ENCODE peak calls at places on chromosomes 2 and 18, in eight cellular contexts. U, F, X, A, D, M, C and P are unnamed samples.

GRCh38 chr2:163732718-163733117 is 3.1 kb downstream of the FIGN start:
- DNase-seq in U (no peak), F (no peak), X (no peak), A (no peak), D (no peak), M (peak), C (no peak), P (no peak)

GRCh38 chr2:97701851-97702465 is 11.4 kb upstream of the ZAP70 start:
- DNase-seq in U (no peak), F (no peak), X (no peak), A (no peak), D (no peak), M (peak), C (no peak), P (no peak)

GRCh38 chr2:72963423-72964145 is 46.3 kb downstream of the EMX1 start:
- DNase-seq in U (peak), F (no peak), X (no peak), A (no peak), D (no peak), M (no peak), C (no peak), P (no peak)

GRCh38 chr18:26524002-26524401 is 24.4 kb downstream of the KCTD1 start:
- DNase-seq in U (no peak), F (no peak), X (no peak), A (no peak), D (no peak), M (no peak), C (no peak), P (no peak)

GRCh38 chr2:217392930-217393584 is 533.2 kb upstream of the TNP1 start:
- DNase-seq in U (no peak), F (no peak), X (no peak), A (no peak), D (no peak), M (no peak), C (no peak), P (no peak)

GRCh38 chr2:119753041-119753929 is 6.4 kb upstream of the PTPN4 start:
- DNase-seq in U (no peak), F (no peak), X (peak), A (no peak), D (peak), M (peak), C (no peak), P (peak)

GRCh38 chr2:190663839-190664238 is 15.0 kb downstream of the NAB1 start:
- DNase-seq in U (no peak), F (no peak), X (no peak), A (no peak), D (no peak), M (no peak), C (no peak), P (no peak)

GRCh38 chr2:115746151-115746550 is 1303.7 kb downstream of the DPP10 start:
- DNase-seq in U (no peak), F (no peak), X (no peak), A (no peak), D (no peak), M (no peak), C (no peak), P (no peak)

GRCh38 chr18:62445386-62445917 is 77.4 kb upstream of the ZCCHC2 start:
- DNase-seq in U (no peak), F (no peak), X (no peak), A (no peak), D (no peak), M (no peak), C (no peak), P (no peak)

GRCh38 chr2:172420096-172420671 is 7.2 kb upstream of the ITGA6 start:
- DNase-seq in U (no peak), F (no peak), X (no peak), A (no peak), D (no peak), M (no peak), C (no peak), P (no peak)

GRCh38 chr2:189569295-189569925 is 11.2 kb downstream of the SLC40A1 start:
- DNase-seq in U (no peak), F (no peak), X (peak), A (no peak), D (peak), M (peak), C (no peak), P (peak)

GRCh38 chr18:58991127-58991798 is 126.6 kb downstream of the ZNF532 start:
- DNase-seq in U (no peak), F (no peak), X (no peak), A (no peak), D (peak), M (peak), C (no peak), P (no peak)

GRCh38 chr2:38540580-38541290 is 62.0 kb downstream of the HNRNPLL start:
- DNase-seq in U (no peak), F (no peak), X (peak), A (no peak), D (no peak), M (no peak), C (peak), P (no peak)

GRCh38 chr18:56702946-56703345 is 51.8 kb downstream of the WDR7 start:
- DNase-seq in U (no peak), F (no peak), X (peak), A (no peak), D (peak), M (peak), C (no peak), P (peak)

GRCh38 chr2:30300456-30301221 is 69.3 kb downstream of the LBH start:
- DNase-seq in U (no peak), F (no peak), X (peak), A (no peak), D (peak), M (peak), C (no peak), P (no peak)

GRCh38 chr2:226153553-226153952 is 646.1 kb downstream of the IRS1 start:
- DNase-seq in U (no peak), F (no peak), X (no peak), A (no peak), D (no peak), M (no peak), C (no peak), P (no peak)

GRCh38 chr2:128162266-128162665 is 71.3 kb downstream of the UGGT1 start:
- DNase-seq in U (no peak), F (no peak), X (peak), A (peak), D (peak), M (no peak), C (no peak), P (no peak)

GRCh38 chr2:197109326-197109725 is 182.8 kb upstream of the PGAP1 start:
- DNase-seq in U (no peak), F (no peak), X (no peak), A (no peak), D (no peak), M (no peak), C (no peak), P (no peak)